ENCODE peak calls at places on chromosomes 6 and 20, in six cellular contexts. V is M059J, K is suprapubic skin, L is uterus, E is hypothalamus, Q is HS-27A. U is an unnamed sample.

GRCh38 chr6:139325686-139326085 is 33.9 kb upstream of the TXLNB start:
- DNase-seq in V (no peak), K (no peak), L (no peak), E (no peak), Q (no peak), U (no peak)

GRCh38 chr6:2827112-2827511 is 14.6 kb downstream of the SERPINB1 start:
- DNase-seq in V (no peak), K (no peak), L (no peak), E (no peak), Q (no peak), U (no peak)

GRCh38 chr6:3013486-3013885 is 13.8 kb downstream of the NQO2 start:
- DNase-seq in V (peak), K (no peak), L (no peak), E (no peak), Q (no peak), U (no peak)

GRCh38 chr6:128519132-128519930 is 1.1 kb downstream of the PTPRK start:
- DNase-seq in V (peak), K (no peak), L (peak), E (peak), Q (no peak), U (no peak)

GRCh38 chr6:133548409-133548808 is 307.3 kb downstream of the EYA4 start:
- DNase-seq in V (peak), K (no peak), L (no peak), E (no peak), Q (peak), U (peak)

GRCh38 chr20:22099348-22099747 is 393.9 kb downstream of the PAX1 start:
- DNase-seq in V (no peak), K (no peak), L (no peak), E (no peak), Q (no peak), U (no peak)

GRCh38 chr6:82073484-82073883 is 174.1 kb downstream of the IBTK start:
- DNase-seq in V (peak), K (no peak), L (no peak), E (no peak), Q (no peak), U (no peak)

GRCh38 chr20:47672166-47672565 is 113.1 kb downstream of the SULF2 start:
- DNase-seq in V (no peak), K (no peak), L (no peak), E (no peak), Q (no peak), U (no peak)

GRCh38 chr6:117477988-117478852 is 4.3 kb upstream of the DCBLD1 start:
- DNase-seq in V (no peak), K (no peak), L (no peak), E (no peak), Q (no peak), U (no peak)